ENCODE peak calls at places on chromosome 3, in six cellular contexts. S, X, K, N, B and I are unnamed samples.

GRCh38 chr3:185629554-185630181 is 43.6 kb downstream of the SENP2 start:
- DNase-seq in S (no peak), N (no peak), X (no peak), K (no peak), B (no peak), I (no peak)

GRCh38 chr3:16316847-16317560 is 52.0 kb downstream of the OXNAD1 start:
- DNase-seq in B (no peak), X (no peak), N (no peak), S (no peak), K (no peak), I (no peak)

GRCh38 chr3:44906997-44907396 is 32.6 kb downstream of the TGM4 start:
- DNase-seq in N (no peak), S (no peak), B (no peak), X (no peak), K (no peak), I (no peak)

GRCh38 chr3:69357196-69357595 is 28.7 kb downstream of the FRMD4B start:
- DNase-seq in B (no peak), X (no peak), N (no peak), S (no peak), K (no peak), I (no peak)

GRCh38 chr3:94291686-94292085 is 228.8 kb downstream of the NSUN3 start:
- DNase-seq in S (no peak), B (no peak), N (no peak), K (no peak), X (no peak), I (no peak)

GRCh38 chr3:188524057-188524456 is 370.1 kb downstream of the LPP start:
- DNase-seq in N (no peak), B (no peak), K (no peak), S (no peak), X (no peak), I (no peak)

GRCh38 chr3:61580982-61581654 is 19.7 kb downstream of the PTPRG start:
- DNase-seq in S (no peak), N (no peak), K (no peak), B (no peak), X (no peak), I (no peak)

GRCh38 chr3:96700322-96701315 is 113.8 kb upstream of the EPHA6 start:
- DNase-seq in X (no peak), N (no peak), K (no peak), B (no peak), S (no peak), I (no peak)

GRCh38 chr3:194894538-194894937 is 208.9 kb downstream of the FAM43A start:
- DNase-seq in X (no peak), K (no peak), B (no peak), S (no peak), N (no peak), I (no peak)

DNA sequence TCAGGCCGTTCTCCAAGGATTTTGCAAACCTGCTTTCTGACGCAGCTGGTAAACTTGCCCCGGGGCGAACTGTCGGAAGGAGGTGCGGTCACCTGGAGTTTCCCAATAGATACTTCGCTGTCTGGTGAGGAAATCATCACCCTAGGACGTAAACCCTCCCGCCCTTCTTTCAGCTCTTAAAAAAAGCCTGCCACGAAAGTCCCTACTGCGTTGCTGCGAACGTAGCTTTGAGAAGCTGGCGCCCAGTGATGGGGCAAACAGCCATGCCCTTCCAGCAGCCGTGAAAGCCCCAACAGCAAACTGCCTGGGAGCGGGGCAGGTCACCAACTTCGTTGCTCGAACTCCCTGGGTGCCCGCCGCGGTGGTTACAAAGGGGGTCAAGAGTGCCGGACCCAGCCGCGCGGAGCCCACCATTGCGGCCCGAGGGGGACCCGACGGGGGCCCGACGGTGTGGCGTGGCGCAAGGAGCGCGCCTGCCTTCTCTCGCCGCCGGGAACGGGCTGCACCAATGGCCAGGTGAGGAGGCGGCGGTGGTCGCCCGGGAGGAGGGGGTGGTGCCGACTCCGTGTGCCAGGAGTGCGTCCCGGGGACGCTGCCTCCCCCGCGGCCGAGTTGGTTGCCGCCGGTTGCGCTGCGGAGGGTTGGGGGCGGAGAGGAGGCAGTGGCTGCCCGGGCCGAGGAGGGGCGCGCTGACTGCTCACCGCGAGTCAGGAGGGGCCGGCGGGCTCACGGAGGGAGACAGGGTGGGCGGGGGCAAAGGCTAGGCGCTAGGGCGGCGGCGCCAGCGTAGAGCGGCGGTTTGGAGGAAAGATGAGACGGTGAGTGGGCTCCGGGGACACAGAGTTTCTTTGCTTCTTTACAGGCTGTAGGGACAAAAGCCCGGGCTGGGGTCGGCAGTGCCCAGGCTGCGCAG is at the start of gene PHLDB2:
- DNase-seq in B (peak), S (peak), X (peak), N (peak), K (peak), I (peak)
- TF ChIP-seq CTCF in B (no peak), S (no peak), X (no peak), N (no peak), K (no peak), I (no peak)

DNA sequence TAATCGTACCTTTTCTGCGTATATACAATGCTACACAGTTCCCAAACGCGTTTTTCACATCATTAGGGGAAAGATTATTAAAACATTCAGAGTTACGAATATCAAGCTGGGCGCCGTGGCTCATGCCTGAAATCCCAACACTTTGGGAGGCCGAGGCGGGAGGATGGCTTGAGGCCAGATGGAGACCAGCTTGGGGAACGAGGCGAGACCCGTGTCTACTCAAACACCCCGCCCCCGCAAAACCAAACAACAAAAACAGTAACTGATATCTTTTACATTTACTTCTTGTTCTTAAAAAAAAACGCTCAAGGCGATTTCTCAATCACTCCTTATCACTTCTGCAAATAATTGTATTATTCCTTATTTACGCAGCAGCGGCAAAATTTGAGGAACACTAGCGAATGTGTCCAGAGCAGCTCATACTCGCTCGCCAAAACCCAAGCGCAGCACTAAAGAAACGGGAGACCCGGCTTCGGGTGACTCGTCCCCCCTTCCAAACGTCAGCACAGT is 1.2 kb downstream of the ZBTB11 start:
- DNase-seq in K (no peak), S (no peak), B (peak), X (no peak), N (peak), I (no peak)
- TF ChIP-seq POLR2A in K (no peak), S (no peak), B (no peak), X (no peak), N (no peak), I (no peak)

GRCh38 chr3:492586-493296 is 296.2 kb downstream of the CHL1 start:
- DNase-seq in B (no peak), X (no peak), K (no peak), S (no peak), N (no peak), I (no peak)
- H3K4me3 ChIP-seq in B (no peak), X (no peak), K (no peak), S (no peak), N (no peak), I (no peak)

GRCh38 chr3:66018047-66019033 is 20.4 kb downstream of the MAGI1 start:
- DNase-seq in S (no peak), K (no peak), B (no peak), X (no peak), N (no peak), I (no peak)
- TF ChIP-seq CTCF in S (no peak), K (no peak), B (no peak), X (no peak), N (no peak), I (no peak)

DNA sequence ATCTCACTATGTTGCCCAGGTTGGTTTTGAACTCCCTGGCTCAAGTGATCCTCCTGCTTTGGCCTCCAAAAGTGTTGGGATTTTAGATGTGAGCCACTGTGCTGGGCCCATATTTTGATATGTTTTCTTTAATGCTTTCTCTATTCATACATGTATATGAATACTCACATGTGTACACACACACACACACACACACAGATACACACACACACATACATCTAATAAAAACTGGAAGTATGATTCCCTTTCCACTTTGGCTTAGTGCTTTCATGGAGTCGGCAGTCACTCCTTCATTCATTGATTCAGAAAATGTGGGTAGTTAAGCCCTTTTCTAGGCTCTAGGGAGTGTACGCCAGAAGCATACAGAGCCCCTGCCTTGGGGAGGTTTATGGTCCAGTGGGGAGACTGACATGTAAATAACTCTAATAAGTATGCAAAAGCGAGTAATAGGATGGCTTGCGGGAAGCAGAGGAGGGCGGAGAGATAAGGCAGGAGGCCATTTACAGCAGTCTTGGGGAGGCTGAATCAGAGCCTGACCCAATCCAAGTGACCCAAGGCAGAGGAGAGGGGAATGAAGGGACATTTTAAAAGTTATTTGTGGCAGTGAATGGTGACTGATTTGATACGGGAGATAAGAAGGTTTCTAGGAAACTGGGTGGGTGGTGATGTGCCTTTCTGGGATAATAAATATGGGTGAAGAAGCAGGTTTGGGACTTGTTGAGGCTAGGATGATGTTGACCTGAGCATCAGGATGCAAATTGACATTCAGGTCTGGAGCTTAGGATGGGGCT is 32.5 kb upstream of the TATDN2 start:
- DNase-seq in B (no peak), N (no peak), S (no peak), K (no peak), X (no peak), I (no peak)
- TF ChIP-seq POLR2A in B (no peak), N (no peak), S (no peak), K (no peak), X (no peak), I (no peak)

DNA sequence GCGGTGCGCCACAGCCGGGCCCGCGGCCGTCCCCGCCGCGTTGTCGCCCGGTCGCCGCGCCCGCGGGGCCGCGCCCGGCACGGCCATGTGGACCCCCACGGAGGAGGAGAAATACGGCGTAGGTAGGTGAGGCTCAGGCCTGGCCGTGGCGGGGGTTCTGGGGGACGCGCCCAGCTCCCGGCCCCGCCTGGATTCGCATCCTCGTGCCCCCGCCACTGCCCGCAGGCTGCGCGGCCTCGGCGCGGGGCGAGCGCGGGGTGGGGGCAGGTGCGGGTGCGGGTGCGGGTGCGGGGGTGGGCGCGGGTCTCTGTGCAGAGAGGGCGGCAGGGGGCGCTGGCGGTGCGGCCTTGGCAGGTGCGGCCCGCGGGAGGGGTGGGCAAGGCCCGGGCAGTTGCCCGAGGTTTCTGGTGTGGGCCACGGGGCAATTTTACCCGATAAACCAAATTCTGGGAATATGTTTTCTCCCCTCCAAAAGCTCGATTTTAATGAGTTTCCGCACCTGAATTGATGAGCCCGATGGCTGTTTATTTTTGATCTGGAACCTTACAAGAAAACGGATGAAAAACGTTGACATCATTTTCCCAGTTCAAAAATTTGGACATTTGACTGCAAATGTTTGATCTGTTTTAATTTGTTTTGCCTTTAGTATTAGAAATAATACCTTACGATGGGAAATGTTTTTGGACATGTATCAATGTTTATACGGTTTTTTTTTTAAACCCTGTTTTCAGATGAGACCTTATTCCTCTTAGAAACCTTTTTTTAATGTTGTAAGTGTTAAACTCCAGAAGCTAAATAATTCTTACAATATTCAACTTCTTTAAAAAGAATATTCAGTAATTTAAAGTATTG is 678 bp downstream of the DOCK3 start:
- DNase-seq in N (peak), K (no peak), B (peak), S (no peak), X (no peak), I (no peak)
- H3K4me3 ChIP-seq in N (peak), K (peak), B (peak), S (peak), X (peak), I (peak)